ENCODE peak calls at places on chromosomes 12 and 14, in nine cellular contexts. X is GM23338, B is vagina, N is transverse colon, Q is upper lobe of left lung, J is GM12878, V is Panc1, U is breast epithelium, O is HL-60. H is an unnamed sample.
A peak's percentile ranks its signal among the peaks of the same experiment; 100 is the strongest.

GRCh38 chr12:49131051-49131972 is at the start of gene TUBA1B:
- DNase-seq in V (peak; percentile 38), O (peak; percentile 95), J (peak; percentile 48), B (no peak), N (peak; percentile 94), Q (peak; percentile 94), U (peak; percentile 91), X (peak; percentile 94), H (peak; percentile 98)

GRCh38 chr14:67683821-67684220 is 9.4 kb upstream of the VTI1B start:
- DNase-seq in Q (no peak), J (no peak), V (no peak), U (no peak), B (no peak), N (no peak), X (no peak), O (no peak), H (no peak)

GRCh38 chr14:101492716-101493115 is 68.6 kb upstream of the DIO3 start:
- DNase-seq in J (no peak), Q (peak; percentile 19), V (no peak), N (peak; percentile 6), U (peak; percentile 14), B (no peak), X (no peak), O (no peak), H (no peak)

GRCh38 chr14:104239185-104239775 is 100.9 kb downstream of the KIF26A start:
- DNase-seq in B (no peak), V (no peak), U (peak; percentile 33), O (no peak), J (no peak), Q (peak; percentile 7), X (no peak), N (no peak), H (no peak)

GRCh38 chr12:110248096-110248447 is 33.0 kb upstream of the ATP2A2 start:
- DNase-seq in X (no peak), V (no peak), N (no peak), J (no peak), O (no peak), B (no peak), Q (no peak), U (no peak), H (no peak)

GRCh38 chr14:31964979-31965734 is 111.9 kb upstream of the ARHGAP5 start:
- DNase-seq in V (no peak), N (no peak), X (no peak), O (no peak), U (no peak), J (no peak), Q (no peak), B (no peak), H (peak; percentile 62)

GRCh38 chr12:21940972-21941521 is at the start of gene ABCC9:
- DNase-seq in Q (peak; percentile 60), X (peak; percentile 63), U (no peak), J (no peak), V (no peak), N (peak; percentile 13), B (no peak), O (no peak), H (peak; percentile 93)

GRCh38 chr14:76312821-76313220 is 63.1 kb upstream of the ESRRB start:
- DNase-seq in O (no peak), V (no peak), N (no peak), Q (no peak), X (peak; percentile 28), U (no peak), J (no peak), B (no peak), H (no peak)

GRCh38 chr14:97976861-97977260 is 1179.7 kb downstream of the VRK1 start:
- DNase-seq in U (no peak), V (no peak), X (no peak), Q (peak; percentile 28), N (peak; percentile 70), B (no peak), O (no peak), J (no peak), H (no peak)

GRCh38 chr12:49873361-49873934 is 30.3 kb downstream of the FAIM2 start:
- DNase-seq in B (no peak), O (no peak), N (no peak), X (no peak), J (no peak), V (no peak), U (no peak), Q (no peak), H (no peak)

GRCh38 chr12:56021882-56022497 is 1.1 kb downstream of the IKZF4 start:
- DNase-seq in O (no peak), X (no peak), N (no peak), Q (no peak), J (no peak), U (no peak), V (no peak), B (no peak), H (no peak)

GRCh38 chr12:85807681-85808228 is 28.5 kb downstream of the RASSF9 start:
- DNase-seq in V (no peak), N (no peak), B (no peak), O (no peak), X (no peak), Q (no peak), U (no peak), J (no peak), H (no peak)

GRCh38 chr14:53190938-53191337 is 37.8 kb upstream of the DDHD1 start:
- DNase-seq in N (no peak), O (no peak), V (no peak), Q (no peak), X (no peak), B (no peak), J (no peak), U (no peak), H (no peak)

DNA sequence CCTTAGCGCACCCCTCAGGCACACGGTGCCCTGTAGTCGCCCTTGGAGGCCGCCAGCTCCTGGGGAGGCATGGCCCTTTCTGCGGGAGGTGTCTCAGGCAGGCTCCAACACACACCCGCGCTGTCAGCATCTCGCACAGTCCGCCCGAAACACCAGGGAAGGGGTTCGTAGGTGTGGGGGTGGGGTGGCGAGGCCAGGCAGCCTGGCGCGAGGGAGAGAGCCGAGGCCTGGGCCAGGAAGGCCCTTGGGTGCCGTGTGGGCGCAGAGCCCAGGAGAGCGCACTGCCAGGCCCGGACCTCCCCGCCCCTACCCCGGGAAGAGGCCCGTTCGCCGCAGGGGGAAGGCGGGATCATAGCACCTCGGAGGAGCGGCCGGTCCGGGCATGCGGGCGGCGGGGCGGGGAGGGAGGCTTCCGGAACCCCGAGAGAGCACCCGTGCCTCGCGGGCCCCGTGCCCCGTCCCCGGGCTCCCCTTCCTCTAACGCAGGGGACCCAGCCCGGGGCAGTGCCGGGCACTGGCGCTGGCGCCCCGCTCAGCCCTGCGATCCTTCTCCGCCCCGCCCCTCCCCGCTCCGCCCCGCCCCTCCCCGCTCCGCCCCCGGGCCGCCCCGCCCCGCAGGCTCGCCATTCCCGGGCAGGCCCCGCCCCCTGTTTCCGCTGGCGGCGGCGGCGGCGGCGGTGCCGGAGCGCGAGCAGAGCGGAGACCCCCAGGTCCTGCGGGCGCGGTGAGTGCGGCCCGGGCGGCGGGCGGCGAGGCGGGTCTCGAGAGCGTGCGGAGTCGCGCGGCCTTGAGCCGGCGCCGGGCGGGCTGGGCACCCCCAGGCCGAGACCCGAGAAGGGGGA is at the start of gene TSPAN9:
- DNase-seq in X (peak; percentile 76), V (no peak), Q (peak; percentile 74), O (peak; percentile 15), J (no peak), B (no peak), N (peak; percentile 76), U (peak; percentile 82), H (no peak)
- TF ChIP-seq POLR2AphosphoS5 in X (peak; percentile 68), V (no peak), Q (peak; percentile 23), O (no peak), J (no peak), B (peak; percentile 83), N (no peak), U (peak; percentile 24), H (peak; percentile 34)

GRCh38 chr12:64780220-64780530 is 21.0 kb upstream of the GNS start:
- DNase-seq in J (no peak), N (no peak), V (no peak), O (no peak), U (no peak), B (no peak), X (no peak), Q (no peak), H (no peak)
- H3K4me3 ChIP-seq in J (peak overlapping the region; percentile 65), N (peak overlapping the region; percentile 36), V (peak overlapping the region; percentile 73), O (peak overlapping the region; percentile 42), U (peak overlapping the region; percentile 55), B (peak overlapping the region; percentile 52), X (peak overlapping the region; percentile 70), Q (peak overlapping the region; percentile 54), H (peak overlapping the region; percentile 77)

DNA sequence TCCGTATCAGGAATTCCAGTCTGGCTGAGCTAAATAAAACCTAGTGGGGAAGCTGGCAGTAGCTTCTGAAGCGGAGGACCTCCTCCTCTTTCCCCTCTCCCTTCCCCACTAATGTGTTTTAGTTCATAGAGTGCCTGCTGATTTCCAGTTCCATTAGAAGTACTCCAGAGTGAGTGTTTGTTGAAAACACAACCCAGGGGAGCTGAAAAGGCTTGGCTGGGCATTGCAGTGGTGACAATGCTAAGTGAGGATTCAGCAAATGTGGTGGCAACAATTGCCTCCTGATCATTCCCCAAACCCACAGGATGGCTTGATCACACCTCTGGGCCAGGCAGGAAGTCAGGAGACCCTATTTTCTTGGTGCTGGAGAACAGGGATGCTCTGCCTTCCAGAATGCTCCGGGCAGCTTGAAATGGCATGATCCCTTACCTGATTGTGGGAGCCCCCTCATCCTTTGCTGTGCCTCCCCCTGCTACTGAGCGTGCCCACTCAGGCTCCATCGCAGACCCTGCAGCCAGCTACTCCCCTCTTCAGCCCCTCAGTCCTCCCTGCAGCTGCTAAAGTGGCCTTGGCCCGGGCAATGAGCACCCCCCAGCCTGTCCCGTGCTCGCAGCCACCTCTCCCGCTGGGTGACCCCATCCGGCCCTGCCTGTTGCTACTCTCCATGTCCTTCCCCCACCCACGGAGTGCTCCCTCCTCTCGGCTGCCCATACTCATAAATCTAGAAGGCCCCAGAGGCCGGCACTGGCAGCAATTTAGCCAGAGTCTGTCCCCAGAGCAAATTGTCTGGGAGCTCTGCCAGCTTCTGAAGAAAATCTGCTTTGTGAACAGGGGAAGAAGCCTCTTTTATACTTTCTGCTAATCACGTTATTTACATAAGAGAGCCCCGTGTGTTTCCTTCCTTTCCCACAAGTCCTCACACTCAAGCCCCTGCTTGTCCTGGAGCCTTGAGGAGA is 143.9 kb upstream of the FRMD6 start:
- DNase-seq in N (peak; percentile 22), B (no peak), O (no peak), J (no peak), X (no peak), Q (no peak), V (no peak), U (no peak), H (no peak)
- TF ChIP-seq POLR2AphosphoS5 in N (no peak), B (peak; percentile 46), O (no peak), J (no peak), X (no peak), Q (no peak), V (no peak), U (peak; percentile 41), H (no peak)

DNA sequence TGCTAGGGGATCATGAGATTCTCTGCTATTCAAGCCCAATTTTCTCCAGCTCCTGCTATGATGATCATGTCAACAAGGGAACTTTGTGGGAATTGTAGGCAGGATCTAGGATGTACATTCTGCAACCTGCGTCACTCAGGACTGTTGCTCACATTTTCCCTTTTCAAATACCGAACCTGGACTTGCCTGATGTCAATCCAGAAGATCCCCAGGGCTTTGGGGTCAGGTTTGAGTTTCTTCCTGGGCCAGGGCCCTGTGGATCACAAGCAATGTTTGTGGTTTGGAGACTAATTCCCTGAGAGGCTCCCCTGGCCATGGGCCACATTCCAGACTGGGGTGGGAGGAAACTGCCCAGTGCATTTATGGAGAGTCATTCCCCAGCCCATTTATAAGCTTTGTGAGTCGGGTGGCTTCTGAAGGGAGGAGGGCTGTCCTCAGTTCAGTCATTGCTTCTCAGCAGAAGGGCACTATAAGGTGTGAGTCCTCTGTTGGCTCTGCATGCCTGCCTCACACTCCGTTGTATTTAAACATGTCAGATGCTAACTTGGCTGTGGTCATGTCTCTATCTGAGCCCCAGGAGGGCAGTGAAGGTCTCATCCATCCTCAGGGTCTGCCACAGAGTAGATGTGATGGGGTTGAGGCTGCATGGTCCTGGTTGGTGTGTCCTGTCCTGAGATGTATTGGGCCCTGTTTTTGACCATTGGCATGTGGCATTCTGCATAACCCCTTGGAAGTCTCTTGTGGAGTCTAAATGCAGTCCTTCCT is 6.5 kb downstream of the KRT86 start:
- DNase-seq in Q (peak; percentile 65), B (peak; percentile 96), U (peak; percentile 85), X (no peak), V (peak; percentile 96), O (no peak), N (peak; percentile 39), J (no peak), H (no peak)
- H3K4me3 ChIP-seq in Q (no peak overlapping the region), B (no peak overlapping the region), U (no peak overlapping the region), X (no peak overlapping the region), V (peak overlapping the region; percentile 2), O (no peak overlapping the region), N (no peak overlapping the region), J (no peak overlapping the region), H (no peak overlapping the region)

H was measured in esophagus muscularis mucosa.